ENCODE peak calls at places on chromosomes 13 and 19, in six cellular contexts. T, R, S, Y, U and K are unnamed samples.

GRCh38 chr19:19480688-19481087 is 34.7 kb downstream of the TSSK6 start:
- DNase-seq in Y (peak), R (no peak), U (no peak), T (no peak), S (no peak), K (no peak)

GRCh38 chr13:113140677-113141590 is 17.5 kb upstream of the PROZ start:
- DNase-seq in T (no peak), U (no peak), Y (no peak), R (no peak), S (no peak), K (no peak)

GRCh38 chr19:3532154-3533019 is 6.6 kb upstream of the TEKTIP1 start:
- DNase-seq in U (no peak), Y (no peak), S (no peak), R (no peak), T (no peak), K (no peak)

GRCh38 chr13:97274782-97275252 is 52.7 kb downstream of the MBNL2 start:
- DNase-seq in R (no peak), U (no peak), Y (no peak), S (peak), T (no peak), K (peak)

GRCh38 chr19:35556846-35557538 is 6.5 kb downstream of the ATP4A start:
- DNase-seq in T (no peak), R (no peak), Y (no peak), U (no peak), S (no peak), K (no peak)

GRCh38 chr19:49338691-49339363 is 3.6 kb downstream of the CD37 start:
- DNase-seq in R (no peak), Y (no peak), T (no peak), S (no peak), U (peak), K (no peak)

GRCh38 chr13:41224113-41225110 is 30.0 kb upstream of the KBTBD7 start:
- DNase-seq in T (no peak), R (no peak), Y (no peak), S (peak), U (no peak), K (peak)

GRCh38 chr19:46269085-46269484 is 27.8 kb upstream of the HIF3A start:
- DNase-seq in T (no peak), S (no peak), Y (no peak), U (no peak), R (no peak), K (no peak)